ENCODE peak calls at places on chromosomes 13 and 19, in six cellular contexts. K is psoas muscle, G is AG09309, D is AG09319, F is AG04450, B is progenitor cell of endocrine pancreas. U is an unnamed sample.

GRCh38 chr19:34767967-34768366 is 5.0 kb downstream of the ZNF599 start:
- DNase-seq in B (no peak), G (no peak), D (no peak), F (no peak), K (no peak), U (no peak)

GRCh38 chr13:60047943-60048342 is 115.8 kb downstream of the DIAPH3 start:
- DNase-seq in K (no peak), D (no peak), F (no peak), G (no peak), B (no peak), U (no peak)

GRCh38 chr13:113776231-113777125 is 17.5 kb downstream of the TMEM255B start:
- DNase-seq in B (no peak), K (peak), D (no peak), F (no peak), G (no peak), U (no peak)

GRCh38 chr19:15595069-15595468 is 19.9 kb upstream of the CYP4F8 start:
- DNase-seq in G (no peak), B (no peak), D (no peak), K (no peak), F (no peak), U (no peak)

GRCh38 chr19:15299568-15300409 is 32.5 kb downstream of the BRD4 start:
- DNase-seq in G (peak), D (no peak), K (no peak), B (no peak), F (peak), U (no peak)

GRCh38 chr13:28819046-28819747 is 942 bp upstream of the MTUS2 start:
- DNase-seq in D (no peak), B (no peak), F (no peak), G (no peak), K (no peak), U (no peak)

GRCh38 chr19:51698296-51698695 is 5.2 kb downstream of the SPACA6 start:
- DNase-seq in G (no peak), B (no peak), F (no peak), D (no peak), K (no peak), U (no peak)

GRCh38 chr13:101417043-101417406 is 717 bp upstream of the NALCN start:
- DNase-seq in G (no peak), D (no peak), F (peak), K (no peak), B (no peak), U (no peak)

GRCh38 chr19:40366697-40367561 is 18.4 kb downstream of the PLD3 start:
- DNase-seq in K (no peak), B (peak), F (no peak), G (no peak), D (no peak), U (no peak)

GRCh38 chr19:32166238-32166637 is 179.2 kb upstream of the ZNF507 start:
- DNase-seq in B (no peak), D (no peak), K (no peak), G (no peak), F (no peak), U (no peak)

GRCh38 chr13:65111223-65111622 is 2118.9 kb downstream of the PCDH9 start:
- DNase-seq in G (no peak), K (no peak), D (no peak), F (no peak), B (no peak), U (no peak)

GRCh38 chr13:91946498-91947070 is 548.2 kb downstream of the GPC5 start:
- DNase-seq in K (no peak), G (no peak), B (no peak), D (no peak), F (no peak), U (peak)

GRCh38 chr19:51467864-51468544 is 9.8 kb upstream of the SIGLEC8 start:
- DNase-seq in D (no peak), K (no peak), B (no peak), F (no peak), G (no peak), U (no peak)

GRCh38 chr13:32951580-32951979 is 64.6 kb upstream of the KL start:
- DNase-seq in F (no peak), B (no peak), K (no peak), G (no peak), D (no peak), U (no peak)

GRCh38 chr13:85772379-85772778 is 26.8 kb downstream of the SLITRK6 start:
- DNase-seq in G (no peak), F (no peak), B (no peak), D (no peak), K (no peak), U (no peak)

GRCh38 chr13:42039946-42040729 is 8.3 kb upstream of the DGKH start:
- DNase-seq in B (peak), K (peak), F (peak), G (peak), D (peak), U (peak)

GRCh38 chr19:17829855-17830566 is 8.7 kb upstream of the INSL3 start:
- DNase-seq in B (peak), D (no peak), G (no peak), K (no peak), F (no peak), U (peak)
- TF ChIP-seq CTCF in B (no peak), D (no peak), G (no peak), K (no peak), F (no peak), U (no peak)

DNA sequence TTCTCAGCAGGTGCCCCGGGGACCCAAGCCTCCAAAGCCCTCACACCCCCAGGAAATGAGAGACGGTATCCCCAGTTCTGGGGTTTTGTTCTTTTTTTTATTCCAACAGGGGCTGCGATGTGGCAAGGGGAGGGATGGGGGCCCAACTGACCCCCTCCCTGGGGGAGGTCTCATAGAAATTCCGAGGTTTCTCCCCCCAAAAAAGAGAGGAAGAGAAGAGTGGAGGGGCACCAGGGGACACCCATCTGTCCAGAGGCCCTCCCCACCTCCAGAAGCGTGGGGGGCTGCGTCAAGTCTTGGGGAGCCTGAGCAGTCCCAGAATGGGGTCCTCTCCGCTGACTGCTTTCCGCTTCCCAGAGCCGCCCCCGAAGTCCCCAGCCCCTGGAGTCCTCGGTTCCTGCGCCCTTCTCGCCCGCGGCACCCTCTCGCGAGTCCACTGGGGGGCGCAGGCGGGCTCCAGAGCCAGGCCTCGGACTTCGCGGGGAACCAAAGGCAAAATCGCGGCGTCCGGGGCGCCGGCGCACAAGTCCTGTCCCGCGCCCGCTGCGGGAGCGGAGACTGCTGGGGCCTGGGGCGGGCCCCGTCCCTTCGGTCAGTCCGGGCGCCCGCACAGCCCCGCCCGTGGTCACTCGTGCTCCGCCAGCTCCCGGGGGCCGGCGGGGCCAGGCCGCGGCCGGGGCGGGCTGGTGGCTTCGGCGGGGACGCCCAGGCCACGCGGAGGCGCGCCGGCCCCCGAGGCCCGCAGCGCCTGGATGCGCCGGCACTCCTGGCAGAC is 4.4 kb upstream of the ATP1A3 start:
- DNase-seq in K (no peak), D (no peak), F (no peak), B (peak), G (no peak), U (peak)
- TF ChIP-seq CTCF in K (peak), D (peak), F (peak), B (peak), G (peak), U (peak)

DNA sequence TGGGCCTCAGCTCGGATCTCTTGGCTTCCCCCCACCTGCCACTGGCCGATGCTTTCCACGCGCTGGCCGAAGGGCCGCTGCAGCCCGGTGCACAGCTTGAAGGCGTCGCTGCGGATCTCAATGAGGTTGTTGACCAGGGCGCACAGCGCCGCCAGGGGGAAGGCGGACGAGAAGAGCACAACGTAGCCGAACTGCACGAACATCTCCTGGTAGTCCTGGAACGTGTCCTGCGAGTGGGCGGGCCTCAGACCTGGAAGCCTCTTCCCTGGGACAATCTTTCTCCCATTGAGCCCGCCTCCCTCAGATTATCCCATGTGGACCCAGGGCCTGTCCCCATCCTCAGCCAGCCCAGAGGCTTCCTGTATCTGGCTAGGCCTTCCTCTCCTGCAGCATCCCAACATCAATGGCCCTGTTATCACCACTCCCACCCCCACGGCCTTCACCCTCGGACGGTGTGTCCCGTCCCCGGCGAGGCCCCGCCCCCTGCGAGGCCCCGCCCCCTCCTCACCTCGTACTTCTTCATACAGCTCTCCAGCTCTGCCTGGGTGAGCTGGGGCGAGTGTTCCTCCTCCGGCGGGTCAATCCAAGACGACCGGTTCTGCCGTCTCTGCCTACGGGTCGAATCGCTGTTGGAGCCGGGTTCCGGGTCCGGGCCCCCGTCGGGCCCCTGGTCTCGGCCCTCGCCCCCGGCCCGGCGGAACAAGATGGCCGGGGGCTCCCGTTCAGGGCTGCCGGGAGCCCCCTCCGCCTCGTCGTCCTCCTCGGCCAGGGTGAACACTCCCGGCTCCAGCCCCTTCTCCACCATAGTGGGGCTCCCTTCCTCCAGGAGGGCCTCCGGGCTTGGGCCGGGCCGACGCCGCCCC is 6.8 kb downstream of the ANO8 start:
- DNase-seq in F (no peak), B (peak), G (no peak), D (no peak), K (no peak), U (no peak)
- TF ChIP-seq CTCF in F (peak), B (peak), G (no peak), D (no peak), K (no peak), U (no peak)

GRCh38 chr13:52652980-52653303 is 306 bp downstream of the SUGT1 start:
- DNase-seq in B (no peak), G (no peak), D (no peak), K (no peak), F (no peak), U (no peak)
- TF ChIP-seq CTCF in B (no peak), G (no peak), D (no peak), K (no peak), F (no peak), U (no peak)

GRCh38 chr19:38142176-38143035 is 81.6 kb downstream of the DPF1 start:
- DNase-seq in D (no peak), B (peak), F (no peak), K (peak), G (no peak), U (peak)
- TF ChIP-seq CTCF in D (peak), B (peak), F (peak), K (peak), G (peak), U (peak)

U was measured in D721Med.